ENCODE peak calls at places on chromosomes 4 and X, in seven cellular contexts. One of them, this sample, is unnamed.

GRCh38 chrX:85003655-85004244 is at the start of gene APOOL:
- DNase-seq in astrocyte: peak; percentile 86
- DNase-seq in transverse colon: peak; percentile 91
- DNase-seq in colonic mucosa: peak; percentile 90
- DNase-seq in lung: peak; percentile 90
- DNase-seq in upper lobe of left lung: peak; percentile 86
- DNase-seq in tibial nerve: peak; percentile 58
- DNase-seq in this sample: peak; percentile 44

GRCh38 chr4:118865091-118865708 is 23.5 kb upstream of the SYNPO2 start:
- DNase-seq in tibial nerve: no peak
- DNase-seq in transverse colon: peak; percentile 20
- DNase-seq in colonic mucosa: peak; percentile 23
- DNase-seq in astrocyte: peak; percentile 53
- DNase-seq in upper lobe of left lung: peak; percentile 53
- DNase-seq in lung: peak; percentile 41
- DNase-seq in this sample: no peak

GRCh38 chr4:732911-733630 is 27.4 kb downstream of the PCGF3 start:
- DNase-seq in lung: no peak
- DNase-seq in colonic mucosa: no peak
- DNase-seq in astrocyte: no peak
- DNase-seq in upper lobe of left lung: no peak
- DNase-seq in transverse colon: no peak
- DNase-seq in tibial nerve: no peak
- DNase-seq in this sample: no peak

GRCh38 chrX:40176256-40176978 is 78.7 kb upstream of the BCOR start:
- DNase-seq in lung: peak; percentile 69
- DNase-seq in colonic mucosa: peak; percentile 71
- DNase-seq in astrocyte: no peak
- DNase-seq in transverse colon: peak; percentile 78
- DNase-seq in upper lobe of left lung: peak; percentile 66
- DNase-seq in tibial nerve: no peak
- DNase-seq in this sample: peak; percentile 72

GRCh38 chr4:183204793-183205192 is 105.7 kb downstream of the WWC2 start:
- DNase-seq in astrocyte: no peak
- DNase-seq in transverse colon: no peak
- DNase-seq in lung: no peak
- DNase-seq in colonic mucosa: no peak
- DNase-seq in tibial nerve: no peak
- DNase-seq in upper lobe of left lung: no peak
- DNase-seq in this sample: no peak

GRCh38 chr4:147480891-147481576 is at the start of gene EDNRA:
- DNase-seq in transverse colon: no peak
- DNase-seq in colonic mucosa: no peak
- DNase-seq in astrocyte: peak; percentile 61
- DNase-seq in lung: no peak
- DNase-seq in upper lobe of left lung: peak; percentile 22
- DNase-seq in tibial nerve: no peak
- DNase-seq in this sample: no peak

GRCh38 chr4:26719954-26720552 is 136.2 kb downstream of the TBC1D19 start:
- DNase-seq in lung: no peak
- DNase-seq in transverse colon: no peak
- DNase-seq in tibial nerve: no peak
- DNase-seq in upper lobe of left lung: no peak
- DNase-seq in astrocyte: no peak
- DNase-seq in colonic mucosa: no peak
- DNase-seq in this sample: no peak

GRCh38 chr4:163540977-163541376 is 46.5 kb downstream of the TMA16 start:
- DNase-seq in astrocyte: peak; percentile 89
- DNase-seq in upper lobe of left lung: no peak
- DNase-seq in colonic mucosa: no peak
- DNase-seq in transverse colon: no peak
- DNase-seq in lung: no peak
- DNase-seq in tibial nerve: no peak
- DNase-seq in this sample: no peak

GRCh38 chr4:98502624-98503023 is 155.8 kb downstream of the TSPAN5 start:
- DNase-seq in transverse colon: no peak
- DNase-seq in tibial nerve: no peak
- DNase-seq in upper lobe of left lung: no peak
- DNase-seq in lung: no peak
- DNase-seq in astrocyte: no peak
- DNase-seq in colonic mucosa: no peak
- DNase-seq in this sample: no peak

GRCh38 chr4:110510955-110511544 is 35.1 kb downstream of the ENPEP start:
- DNase-seq in colonic mucosa: no peak
- DNase-seq in tibial nerve: no peak
- DNase-seq in upper lobe of left lung: no peak
- DNase-seq in astrocyte: peak; percentile 25
- DNase-seq in lung: no peak
- DNase-seq in transverse colon: no peak
- DNase-seq in this sample: no peak

GRCh38 chr4:131337956-131338355 is 1811.1 kb upstream of the PCDH10 start:
- DNase-seq in lung: no peak
- DNase-seq in tibial nerve: no peak
- DNase-seq in transverse colon: no peak
- DNase-seq in colonic mucosa: no peak
- DNase-seq in astrocyte: no peak
- DNase-seq in upper lobe of left lung: no peak
- DNase-seq in this sample: no peak

GRCh38 chr4:100811046-100811445 is 293.2 kb upstream of the EMCN start:
- DNase-seq in astrocyte: no peak
- DNase-seq in tibial nerve: no peak
- DNase-seq in transverse colon: no peak
- DNase-seq in colonic mucosa: no peak
- DNase-seq in upper lobe of left lung: no peak
- DNase-seq in lung: no peak
- DNase-seq in this sample: no peak

GRCh38 chrX:24025741-24026402 is 1.1 kb downstream of the KLHL15 start:
- DNase-seq in tibial nerve: peak; percentile 14
- DNase-seq in astrocyte: peak; percentile 66
- DNase-seq in lung: no peak
- DNase-seq in transverse colon: no peak
- DNase-seq in upper lobe of left lung: peak; percentile 31
- DNase-seq in colonic mucosa: peak; percentile 25
- DNase-seq in this sample: peak; percentile 11

GRCh38 chr4:13919021-13919441 is 291.5 kb upstream of the BOD1L1 start:
- DNase-seq in transverse colon: no peak
- DNase-seq in astrocyte: peak; percentile 74
- DNase-seq in lung: no peak
- DNase-seq in colonic mucosa: no peak
- DNase-seq in upper lobe of left lung: no peak
- DNase-seq in tibial nerve: no peak
- DNase-seq in this sample: no peak

GRCh38 chrX:13469963-13470679 is 99.3 kb upstream of the EGFL6 start:
- DNase-seq in astrocyte: peak; percentile 71
- DNase-seq in colonic mucosa: no peak
- DNase-seq in tibial nerve: no peak
- DNase-seq in upper lobe of left lung: no peak
- DNase-seq in lung: no peak
- DNase-seq in transverse colon: no peak
- DNase-seq in this sample: no peak

GRCh38 chr4:126734465-126734864 is 898.3 kb upstream of the INTU start:
- DNase-seq in transverse colon: no peak
- DNase-seq in upper lobe of left lung: no peak
- DNase-seq in colonic mucosa: no peak
- DNase-seq in lung: no peak
- DNase-seq in astrocyte: no peak
- DNase-seq in tibial nerve: no peak
- DNase-seq in this sample: no peak

GRCh38 chrX:120763269-120763668 is 112.4 kb downstream of the CT47B1 start:
- DNase-seq in upper lobe of left lung: no peak
- DNase-seq in lung: no peak
- DNase-seq in transverse colon: no peak
- DNase-seq in astrocyte: no peak
- DNase-seq in colonic mucosa: no peak
- DNase-seq in tibial nerve: no peak
- DNase-seq in this sample: no peak

GRCh38 chrX:120759685-120760084 is 116.0 kb downstream of the CT47B1 start:
- DNase-seq in transverse colon: no peak
- DNase-seq in colonic mucosa: no peak
- DNase-seq in tibial nerve: no peak
- DNase-seq in upper lobe of left lung: no peak
- DNase-seq in lung: no peak
- DNase-seq in astrocyte: no peak
- DNase-seq in this sample: no peak

GRCh38 chrX:120761810-120762209 is 113.9 kb downstream of the CT47B1 start:
- DNase-seq in lung: no peak
- DNase-seq in astrocyte: peak; percentile 8
- DNase-seq in colonic mucosa: no peak
- DNase-seq in transverse colon: no peak
- DNase-seq in upper lobe of left lung: no peak
- DNase-seq in tibial nerve: no peak
- DNase-seq in this sample: no peak
- H3K27ac ChIP-seq in lung: no peak overlapping the region
- H3K27ac ChIP-seq in astrocyte: no peak overlapping the region
- H3K27ac ChIP-seq in colonic mucosa: no peak overlapping the region
- H3K27ac ChIP-seq in transverse colon: no peak overlapping the region
- H3K27ac ChIP-seq in upper lobe of left lung: no peak overlapping the region
- H3K27ac ChIP-seq in tibial nerve: no peak overlapping the region
- H3K27ac ChIP-seq in this sample: no peak overlapping the region

GRCh38 chr4:20984011-20984836 is 284.0 kb downstream of the PACRGL start:
- DNase-seq in tibial nerve: no peak
- DNase-seq in lung: no peak
- DNase-seq in transverse colon: peak; percentile 14
- DNase-seq in upper lobe of left lung: no peak
- DNase-seq in colonic mucosa: no peak
- DNase-seq in astrocyte: no peak
- DNase-seq in this sample: no peak
- TF ChIP-seq CTCF in tibial nerve: no peak
- TF ChIP-seq CTCF in lung: no peak
- TF ChIP-seq CTCF in transverse colon: no peak
- TF ChIP-seq CTCF in upper lobe of left lung: no peak
- TF ChIP-seq CTCF in colonic mucosa: no peak
- TF ChIP-seq CTCF in astrocyte: no peak
- TF ChIP-seq CTCF in this sample: no peak

GRCh38 chrX:120672389-120672788 is 42.5 kb upstream of the C1GALT1C1 start:
- DNase-seq in upper lobe of left lung: no peak
- DNase-seq in transverse colon: no peak
- DNase-seq in astrocyte: peak; percentile 83
- DNase-seq in colonic mucosa: no peak
- DNase-seq in lung: no peak
- DNase-seq in tibial nerve: peak; percentile 20
- DNase-seq in this sample: no peak
- H3K27ac ChIP-seq in upper lobe of left lung: no peak overlapping the region
- H3K27ac ChIP-seq in transverse colon: no peak overlapping the region
- H3K27ac ChIP-seq in astrocyte: peak overlapping the region; percentile 55
- H3K27ac ChIP-seq in colonic mucosa: no peak overlapping the region
- H3K27ac ChIP-seq in lung: no peak overlapping the region
- H3K27ac ChIP-seq in tibial nerve: no peak overlapping the region
- H3K27ac ChIP-seq in this sample: no peak overlapping the region

GRCh38 chr4:77376788-77377460 is 219.9 kb downstream of the CCNG2 start:
- DNase-seq in tibial nerve: no peak
- DNase-seq in upper lobe of left lung: no peak
- DNase-seq in lung: no peak
- DNase-seq in astrocyte: no peak
- DNase-seq in colonic mucosa: no peak
- DNase-seq in transverse colon: no peak
- DNase-seq in this sample: no peak
- TF ChIP-seq CTCF in tibial nerve: no peak
- TF ChIP-seq CTCF in upper lobe of left lung: no peak
- TF ChIP-seq CTCF in lung: no peak
- TF ChIP-seq CTCF in astrocyte: no peak
- TF ChIP-seq CTCF in colonic mucosa: no peak
- TF ChIP-seq CTCF in transverse colon: no peak
- TF ChIP-seq CTCF in this sample: no peak

DNA sequence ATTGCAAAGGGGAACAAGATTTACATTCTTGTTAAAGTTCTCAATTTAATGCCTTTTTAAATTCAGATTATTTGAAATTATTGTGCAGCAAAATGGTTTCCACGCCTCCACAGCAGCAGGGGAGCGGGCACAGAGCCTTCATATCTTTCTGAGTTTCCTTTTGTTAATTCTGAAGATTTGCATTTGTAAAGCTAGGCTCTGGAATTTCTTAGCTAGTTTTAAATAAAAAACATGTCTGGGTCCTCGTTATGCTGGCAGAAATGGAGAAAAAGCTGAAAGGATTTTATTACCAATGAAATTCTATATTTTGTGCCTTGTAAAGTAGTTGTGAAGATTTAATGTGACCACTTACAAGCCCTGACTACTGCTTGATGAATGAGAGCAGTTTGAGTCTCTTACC is 40.8 kb upstream of the MAGED1 start:
- DNase-seq in astrocyte: no peak
- DNase-seq in tibial nerve: no peak
- DNase-seq in transverse colon: no peak
- DNase-seq in upper lobe of left lung: no peak
- DNase-seq in lung: no peak
- DNase-seq in colonic mucosa: no peak
- DNase-seq in this sample: no peak
- H3K27ac ChIP-seq in astrocyte: no peak overlapping the region
- H3K27ac ChIP-seq in tibial nerve: no peak overlapping the region
- H3K27ac ChIP-seq in transverse colon: no peak overlapping the region
- H3K27ac ChIP-seq in upper lobe of left lung: no peak overlapping the region
- H3K27ac ChIP-seq in lung: no peak overlapping the region
- H3K27ac ChIP-seq in colonic mucosa: no peak overlapping the region
- H3K27ac ChIP-seq in this sample: no peak overlapping the region

GRCh38 chr4:71550220-71551190 is 211.7 kb downstream of the SLC4A4 start:
- DNase-seq in tibial nerve: no peak
- DNase-seq in lung: no peak
- DNase-seq in upper lobe of left lung: peak; percentile 21
- DNase-seq in astrocyte: peak; percentile 72
- DNase-seq in colonic mucosa: peak; percentile 35
- DNase-seq in transverse colon: peak; percentile 13
- DNase-seq in this sample: no peak
- TF ChIP-seq CTCF in tibial nerve: no peak
- TF ChIP-seq CTCF in lung: no peak
- TF ChIP-seq CTCF in upper lobe of left lung: no peak
- TF ChIP-seq CTCF in astrocyte: peak; percentile 26
- TF ChIP-seq CTCF in colonic mucosa: no peak
- TF ChIP-seq CTCF in transverse colon: no peak
- TF ChIP-seq CTCF in this sample: no peak

DNA sequence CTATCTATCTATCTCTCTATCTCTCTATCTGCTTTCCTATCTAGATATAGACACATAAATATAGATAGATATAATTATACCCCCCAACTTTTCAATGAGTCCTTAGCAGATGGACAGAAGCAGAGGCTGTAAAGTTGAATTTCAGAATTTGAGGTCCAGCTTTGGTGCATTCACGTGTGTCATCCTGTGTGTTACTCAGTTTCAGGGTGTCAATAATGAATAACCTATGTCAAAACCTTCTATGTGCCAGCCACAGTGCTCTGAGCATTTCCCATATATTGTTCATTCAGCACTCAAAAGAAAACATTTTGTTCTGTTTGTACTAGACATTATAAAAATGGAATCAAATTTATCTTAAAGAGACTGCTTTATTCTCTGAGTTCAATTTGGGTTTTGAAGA is 310.0 kb downstream of the ARHGAP24 start:
- DNase-seq in astrocyte: no peak
- DNase-seq in colonic mucosa: no peak
- DNase-seq in tibial nerve: no peak
- DNase-seq in lung: no peak
- DNase-seq in transverse colon: no peak
- DNase-seq in upper lobe of left lung: no peak
- DNase-seq in this sample: no peak
- H3K27ac ChIP-seq in astrocyte: no peak overlapping the region
- H3K27ac ChIP-seq in colonic mucosa: no peak overlapping the region
- H3K27ac ChIP-seq in tibial nerve: no peak overlapping the region
- H3K27ac ChIP-seq in lung: no peak overlapping the region
- H3K27ac ChIP-seq in transverse colon: no peak overlapping the region
- H3K27ac ChIP-seq in upper lobe of left lung: no peak overlapping the region
- H3K27ac ChIP-seq in this sample: no peak overlapping the region